ENCODE peak calls at places on chromosome 13, in six cellular contexts. J is breast epithelium, O is sigmoid colon, F is Peyer's patch, U is uterus, G is right lobe of liver. X is an unnamed sample. For H3K4me1, the result is how much of the 10 kb centered on the place peaks cover.

GRCh38 chr13:73335226-73335625 is 276.4 kb downstream of the KLF5 start:
- DNase-seq in O (no peak), G (no peak), U (no peak), J (no peak), F (no peak), X (no peak)

GRCh38 chr13:112724788-112725345 is 35.0 kb downstream of the ATP11A start:
- DNase-seq in J (no peak), O (peak), F (no peak), U (no peak), G (peak), X (no peak)

GRCh38 chr13:114058051-114058867 is 74.2 kb downstream of the RASA3 start:
- DNase-seq in U (no peak), G (no peak), O (no peak), F (no peak), J (no peak), X (no peak)

GRCh38 chr13:32639502-32640105 is 53.4 kb downstream of the PDS5B start:
- DNase-seq in F (no peak), O (peak), J (no peak), G (no peak), U (peak), X (peak)

GRCh38 chr13:49563513-49563912 is 21.8 kb downstream of the RCBTB1 start:
- DNase-seq in J (no peak), U (no peak), G (no peak), F (no peak), O (no peak), X (no peak)

GRCh38 chr13:27374126-27374613 is 50.2 kb upstream of the GTF3A start:
- DNase-seq in J (no peak), F (peak), U (no peak), G (no peak), O (no peak), X (no peak)

GRCh38 chr13:38670627-38671026 is 16.2 kb upstream of the FREM2 start:
- DNase-seq in O (no peak), G (no peak), J (no peak), U (no peak), F (no peak), X (no peak)

GRCh38 chr13:105971720-105972119 is 563.7 kb downstream of the EFNB2 start:
- DNase-seq in O (no peak), F (no peak), G (no peak), U (no peak), J (no peak), X (no peak)

GRCh38 chr13:50779443-50780200 is 63.9 kb downstream of the DLEU7 start:
- DNase-seq in F (no peak), G (no peak), U (no peak), O (no peak), J (no peak), X (no peak)

GRCh38 chr13:21549633-21550032 is 54.3 kb downstream of the MICU2 start:
- DNase-seq in O (no peak), F (no peak), G (no peak), J (no peak), U (no peak), X (no peak)

GRCh38 chr13:113080361-113080831 is 25.2 kb upstream of the F7 start:
- DNase-seq in F (no peak), J (no peak), O (no peak), U (no peak), G (no peak), X (no peak)

GRCh38 chr13:108919036-108919907 is 289.9 kb downstream of the MYO16 start:
- DNase-seq in G (no peak), U (no peak), J (no peak), F (no peak), O (no peak), X (no peak)

GRCh38 chr13:38687246-38688229 is 661 bp downstream of the FREM2 start:
- DNase-seq in U (no peak), O (peak), J (no peak), G (no peak), F (peak), X (peak)

GRCh38 chr13:94272038-94272437 is 207.4 kb downstream of the DCT start:
- DNase-seq in J (no peak), U (no peak), F (no peak), O (no peak), G (no peak), X (no peak)

GRCh38 chr13:77789386-77789785 is 91.9 kb downstream of the SLAIN1 start:
- DNase-seq in J (no peak), U (no peak), O (no peak), G (no peak), F (no peak), X (no peak)

GRCh38 chr13:50998326-50998725 is 88.7 kb downstream of the RNASEH2B start:
- DNase-seq in O (no peak), U (no peak), J (no peak), G (no peak), F (no peak), X (no peak)

GRCh38 chr13:85386424-85386823 is 412.8 kb downstream of the SLITRK6 start:
- DNase-seq in J (no peak), F (no peak), G (no peak), O (no peak), U (no peak), X (no peak)

GRCh38 chr13:40271931-40272775 is 394.3 kb downstream of the FOXO1 start:
- DNase-seq in G (no peak), O (peak), J (peak), F (no peak), U (peak), X (peak)

GRCh38 chr13:67259208-67259607 is 29.1 kb upstream of the PCDH9 start:
- DNase-seq in F (no peak), U (no peak), J (no peak), O (no peak), G (no peak), X (no peak)

GRCh38 chr13:66114127-66114526 is 1116.0 kb downstream of the PCDH9 start:
- DNase-seq in U (no peak), G (no peak), J (no peak), O (no peak), F (no peak), X (no peak)

GRCh38 chr13:20525601-20526544 is at the start of gene CRYL1:
- DNase-seq in G (peak), O (peak), J (no peak), F (peak), U (peak), X (peak)

GRCh38 chr13:76038920-76039716 is 403.0 kb downstream of the LMO7 start:
- DNase-seq in G (no peak), F (no peak), O (no peak), U (no peak), J (no peak), X (no peak)

GRCh38 chr13:113816248-113816924 is 47.5 kb downstream of the GAS6 start:
- DNase-seq in O (no peak), F (no peak), J (no peak), U (no peak), G (no peak), X (no peak)

GRCh38 chr13:98889419-98890079 is 88.3 kb downstream of the DOCK9 start:
- DNase-seq in J (no peak), U (no peak), G (no peak), F (no peak), O (no peak), X (no peak)

GRCh38 chr13:37457594-37457993 is 141.0 kb downstream of the POSTN start:
- DNase-seq in F (no peak), J (no peak), G (no peak), O (no peak), U (no peak), X (no peak)

GRCh38 chr13:78060966-78061365 is 142.3 kb upstream of the EDNRB start:
- DNase-seq in G (no peak), J (no peak), F (no peak), U (no peak), O (no peak), X (no peak)

GRCh38 chr13:49436890-49437289 is 7.0 kb downstream of the CAB39L start:
- DNase-seq in U (peak), O (peak), F (no peak), G (no peak), J (no peak), X (peak)

GRCh38 chr13:31930901-31931522 is 100.6 kb upstream of the FRY start:
- DNase-seq in O (no peak), F (no peak), G (no peak), J (no peak), U (no peak), X (no peak)

GRCh38 chr13:65028101-65028500 is 2202.0 kb downstream of the PCDH9 start:
- DNase-seq in O (no peak), J (no peak), F (no peak), U (no peak), G (no peak), X (no peak)

GRCh38 chr13:73984949-73985691 is 149.1 kb downstream of the KLF12 start:
- DNase-seq in J (no peak), U (no peak), O (no peak), F (no peak), G (no peak), X (no peak)

DNA sequence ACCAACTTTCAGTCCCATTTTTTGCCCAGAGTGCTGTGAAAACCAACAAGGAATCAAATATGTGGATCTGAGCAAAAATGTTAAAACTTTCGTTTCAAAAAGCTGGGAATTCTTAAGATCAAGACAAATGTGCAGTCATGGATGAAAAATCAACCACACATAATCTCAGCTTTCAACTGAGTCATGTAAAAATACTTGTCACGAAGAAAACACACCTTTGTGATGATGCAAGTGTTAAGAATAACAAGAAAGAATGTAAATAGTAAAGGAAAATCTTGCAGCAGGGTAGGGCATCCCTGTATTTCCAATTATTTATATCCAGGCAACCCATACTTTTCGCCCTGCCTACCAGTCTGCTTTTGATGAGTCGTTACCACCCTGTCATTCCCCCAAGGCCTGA is 27.4 kb upstream of the DCLK1 start:
- DNase-seq in F (no peak), O (no peak), U (no peak), G (no peak), J (no peak), X (no peak)
- H3K4me1 ChIP-seq in F (under half), O (under half), U (under half), G (under half), J (under half), X (under half)

GRCh38 chr13:30464496-30465351 is 1.0 kb downstream of the HMGB1 start:
- DNase-seq in O (peak), U (peak), F (peak), J (peak), G (peak), X (peak)
- TF ChIP-seq POLR2A in O (no peak), U (peak), F (peak), J (no peak), G (peak), X (no peak)

GRCh38 chr13:47904239-47904638 is 96.8 kb downstream of the SUCLA2 start:
- DNase-seq in F (no peak), U (peak), G (no peak), O (no peak), J (no peak), X (no peak)
- H3K4me3 ChIP-seq in F (peak), U (peak), G (no peak), O (no peak), J (peak), X (no peak)

DNA sequence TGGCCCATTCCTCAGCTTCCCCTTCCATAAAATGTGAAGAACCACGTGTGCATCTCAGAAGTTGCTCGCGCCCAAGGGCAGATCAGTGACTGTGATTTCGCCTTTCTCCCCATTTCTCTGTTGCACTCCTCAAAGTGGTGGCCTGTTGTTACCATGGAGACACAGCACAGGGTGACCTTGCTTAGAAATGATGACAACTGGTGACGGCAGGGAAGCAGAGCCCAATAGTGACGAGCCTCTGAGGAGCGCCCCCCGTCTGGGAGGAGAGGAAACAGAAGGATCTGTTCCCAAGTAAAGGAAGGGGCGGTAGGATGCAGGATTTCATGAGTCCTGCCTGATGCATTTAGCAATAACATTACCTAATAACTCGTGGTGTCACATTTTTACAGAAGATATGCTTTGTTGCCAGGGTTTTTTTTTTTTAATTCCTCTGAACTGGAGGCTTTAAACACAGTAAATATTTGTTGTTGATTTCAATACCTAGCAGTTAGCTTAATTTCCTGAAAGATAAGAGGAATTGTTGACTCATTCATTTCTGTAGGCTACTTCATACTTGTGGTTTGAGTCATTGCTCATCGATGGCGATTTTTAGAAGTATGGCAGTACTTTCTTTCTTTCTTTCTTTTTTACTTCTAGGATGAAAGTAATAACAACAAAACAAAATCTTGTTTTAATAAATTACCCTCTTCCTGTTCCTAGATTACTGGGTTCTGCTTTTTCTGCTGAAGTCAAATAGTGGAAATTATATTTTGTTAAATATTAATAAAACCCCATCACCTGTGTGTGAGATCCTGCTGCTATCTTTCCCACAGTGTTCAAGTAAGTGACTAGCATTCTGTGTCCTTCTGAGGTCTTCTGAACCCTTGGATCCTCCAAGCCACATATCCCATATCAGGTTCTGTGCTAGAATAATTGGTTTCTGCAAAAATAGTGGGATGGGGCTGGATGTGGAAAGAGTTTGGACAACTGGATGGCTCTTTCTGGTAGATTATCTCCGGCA is 36.0 kb downstream of the MBNL2 start:
- DNase-seq in O (peak), F (no peak), J (no peak), G (peak), U (peak), X (no peak)
- H3K4me1 ChIP-seq in O (half or more), F (half or more), J (under half), G (under half), U (under half), X (under half)